ENCODE peak calls at places on chromosomes 11 and 22, in nine cellular contexts. I is AG09319, L is epithelial cell of proximal tubule, K is progenitor cell of endocrine pancreas, J is esophagus squamous epithelium, A is body of pancreas, U is heart left ventricle, H is fibroblast of the aortic adventitia, V is Calu3. F is an unnamed sample.

GRCh38 chr22:22855617-22856308 is 31.9 kb upstream of the IGLL5 start:
- DNase-seq in I (no peak), L (no peak), K (peak; percentile 36), J (no peak), A (no peak), U (no peak), H (no peak), V (peak; percentile 60), F (peak; percentile 61)

GRCh38 chr11:69552951-69553350 is 71.5 kb downstream of the LINC01488 start:
- DNase-seq in I (no peak), L (no peak), K (no peak), J (no peak), A (no peak), U (no peak), H (no peak), V (no peak), F (no peak)

GRCh38 chr11:73914284-73914683 is 36.5 kb upstream of the DNAJB13 start:
- DNase-seq in I (no peak), L (no peak), K (no peak), J (no peak), A (peak; percentile 38), U (no peak), H (no peak), V (no peak), F (no peak)

GRCh38 chr22:17952273-17952801 is 72.0 kb downstream of the MICAL3 start:
- DNase-seq in I (no peak), L (peak; percentile 87), K (no peak), J (no peak), A (no peak), U (no peak), H (no peak), V (no peak), F (no peak)

GRCh38 chr11:65891180-65892136 is 985 bp downstream of the CCDC85B start:
- DNase-seq in I (no peak), L (no peak), K (no peak), J (no peak), A (no peak), U (peak; percentile 87), H (no peak), V (peak; percentile 60), F (no peak)

GRCh38 chr11:10038916-10039315 is 255.1 kb downstream of the SBF2 start:
- DNase-seq in I (no peak), L (no peak), K (no peak), J (no peak), A (no peak), U (no peak), H (peak; percentile 83), V (no peak), F (no peak)

GRCh38 chr11:109085708-109086373 is 336.1 kb upstream of the C11orf87 start:
- DNase-seq in I (peak; percentile 14), L (no peak), K (no peak), J (no peak), A (no peak), U (peak; percentile 24), H (peak; percentile 91), V (no peak), F (no peak)

GRCh38 chr11:2388431-2389024 is 11.4 kb downstream of the CD81 start:
- DNase-seq in I (no peak), L (no peak), K (no peak), J (no peak), A (no peak), U (no peak), H (no peak), V (no peak), F (no peak)

GRCh38 chr11:102306048-102306575 is 11.2 kb upstream of the BIRC3 start:
- DNase-seq in I (no peak), L (no peak), K (no peak), J (no peak), A (no peak), U (no peak), H (no peak), V (peak; percentile 80), F (no peak)

GRCh38 chr11:63629426-63629825 is 15.2 kb upstream of the PLAAT3 start:
- DNase-seq in I (no peak), L (no peak), K (no peak), J (no peak), A (no peak), U (no peak), H (no peak), V (no peak), F (no peak)

GRCh38 chr11:72225411-72225951 is 914 bp downstream of the INPPL1 start:
- DNase-seq in I (no peak), L (no peak), K (peak; percentile 10), J (no peak), A (no peak), U (no peak), H (no peak), V (no peak), F (peak; percentile 30)

GRCh38 chr11:58625826-58626460 is 3.5 kb downstream of the CNTF start:
- DNase-seq in I (no peak), L (peak; percentile 98), K (no peak), J (no peak), A (no peak), U (no peak), H (peak; percentile 26), V (no peak), F (no peak)

GRCh38 chr11:88103337-88104206 is 71.7 kb downstream of the RAB38 start:
- DNase-seq in I (no peak), L (peak; percentile 85), K (no peak), J (no peak), A (peak; percentile 52), U (peak; percentile 8), H (peak; percentile 40), V (peak; percentile 70), F (peak; percentile 55)
- TF ChIP-seq CTCF in I (peak; percentile 48), L (peak; percentile 96), K (peak; percentile 59), J (no peak), A (peak; percentile 59), U (peak; percentile 24), H (peak; percentile 51), V (peak; percentile 70), F (peak; percentile 55)

GRCh38 chr11:129289350-129290040 is 86.2 kb upstream of the BARX2 start:
- DNase-seq in I (no peak), L (no peak), K (no peak), J (no peak), A (no peak), U (no peak), H (no peak), V (no peak), F (no peak)
- TF ChIP-seq CTCF in I (no peak), L (no peak), K (peak; percentile 24), J (no peak), A (no peak), U (no peak), H (no peak), V (no peak), F (no peak)

GRCh38 chr11:35618497-35619029 is 303 bp downstream of the FJX1 start:
- DNase-seq in I (no peak), L (no peak), K (peak; percentile 30), J (no peak), A (peak; percentile 31), U (peak; percentile 23), H (no peak), V (peak; percentile 64), F (peak; percentile 79)

GRCh38 chr11:35619030-35619753 is 932 bp downstream of the FJX1 start:
- DNase-seq in I (no peak), L (no peak), K (peak; percentile 43), J (no peak), A (peak; percentile 42), U (no peak), H (no peak), V (peak; percentile 60), F (peak; percentile 66)

GRCh38 chr11:35621620-35622019 is 3.4 kb downstream of the FJX1 start:
- DNase-seq in I (no peak), L (no peak), K (no peak), J (no peak), A (no peak), U (no peak), H (peak; percentile 49), V (no peak), F (no peak)

GRCh38 chr11:35622070-35622469 is 3.8 kb downstream of the FJX1 start:
- DNase-seq in I (no peak), L (peak; percentile 67), K (no peak), J (no peak), A (no peak), U (no peak), H (peak; percentile 91), V (peak; percentile 14), F (no peak)

DNA sequence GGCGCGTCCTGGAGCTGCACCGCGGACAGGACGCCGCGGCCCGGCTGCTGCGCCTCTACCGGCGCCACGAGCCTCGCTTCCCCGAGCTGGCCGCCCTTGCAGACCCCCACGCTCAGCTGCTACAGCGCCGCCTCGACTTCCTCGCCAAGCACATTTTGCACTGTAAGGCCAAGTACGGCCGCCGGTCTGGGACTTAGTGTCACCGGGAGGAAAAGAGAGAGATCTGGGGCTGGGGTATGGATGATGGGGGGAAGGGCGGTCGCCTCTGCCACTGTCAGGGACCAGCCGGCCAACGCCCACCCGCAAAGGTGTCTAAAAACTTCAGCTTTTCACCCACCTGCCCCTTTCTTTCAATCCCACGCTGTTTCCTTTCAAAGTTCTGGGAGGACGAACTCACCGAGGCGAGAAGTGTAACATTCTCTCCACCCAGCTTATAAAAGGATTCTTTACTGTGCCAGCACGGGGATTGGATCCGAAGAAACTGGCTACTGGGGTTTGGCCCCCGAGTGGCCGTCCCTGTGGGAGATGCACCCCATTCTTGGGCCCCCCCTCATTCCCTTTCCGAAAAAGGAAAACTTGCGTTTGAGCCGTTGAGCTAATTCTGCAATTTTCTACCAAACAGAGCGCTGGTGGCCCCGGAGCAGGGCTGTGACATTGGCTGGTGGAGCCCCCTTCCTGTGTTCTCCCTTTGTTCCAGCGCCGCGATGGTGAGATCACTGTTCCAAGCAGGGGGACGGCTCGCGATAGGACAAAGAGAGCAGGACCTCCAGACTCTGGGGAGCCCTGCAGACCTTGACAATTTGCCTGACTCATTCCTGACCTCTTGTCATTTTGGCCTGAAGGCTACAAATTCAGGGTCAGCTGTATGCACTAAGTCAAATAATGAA is 1.7 kb downstream of the FJX1 start:
- DNase-seq in I (no peak), L (no peak), K (peak; percentile 45), J (no peak), A (no peak), U (peak; percentile 34), H (no peak), V (peak; percentile 49), F (peak; percentile 29)
- TF ChIP-seq CTCF in I (no peak), L (no peak), K (peak; percentile 4), J (no peak), A (no peak), U (no peak), H (peak; percentile 15), V (no peak), F (no peak)

GRCh38 chr22:19118601-19118880 is 3.7 kb downstream of the DGCR2 start:
- DNase-seq in I (no peak), L (no peak), K (no peak), J (no peak), A (no peak), U (no peak), H (no peak), V (no peak), F (no peak)

GRCh38 chr22:19117111-19117512 is 5.1 kb downstream of the DGCR2 start:
- DNase-seq in I (no peak), L (no peak), K (no peak), J (no peak), A (peak; percentile 42), U (no peak), H (no peak), V (no peak), F (no peak)

GRCh38 chr22:19114984-19115552 is 7.1 kb downstream of the DGCR2 start:
- DNase-seq in I (no peak), L (no peak), K (no peak), J (no peak), A (no peak), U (no peak), H (no peak), V (no peak), F (no peak)

GRCh38 chr22:19113429-19113828 is 8.8 kb downstream of the DGCR2 start:
- DNase-seq in I (no peak), L (no peak), K (no peak), J (no peak), A (no peak), U (no peak), H (no peak), V (no peak), F (no peak)

GRCh38 chr22:19115628-19116027 is 6.6 kb downstream of the DGCR2 start:
- DNase-seq in I (no peak), L (no peak), K (no peak), J (no peak), A (no peak), U (no peak), H (no peak), V (no peak), F (no peak)
- TF ChIP-seq CTCF in I (no peak), L (no peak), K (no peak), J (no peak), A (no peak), U (no peak), H (no peak), V (no peak), F (peak; percentile 42)